ENCODE peak calls at places on chromosomes 3 and 15, in seven cellular contexts. D is stimulated activated CD4-positive, alpha-beta T cell treated with anti-CD3 and anti-CD28 coated beads, Interleukin-1b, Interleukin-23, amount 100 ng/mL, for 48 hours; F is HCEC 1CT; T is NT2/D1; N is Peyer's patch; W is vagina; C is activated naive CD4-positive, alpha-beta T cell. I is an unnamed sample.

GRCh38 chr3:14767706-14768105 is 51.1 kb upstream of the FGD5 start:
- DNase-seq in C (no peak), N (no peak), T (no peak), D (no peak), F (no peak), W (no peak), I (no peak)

GRCh38 chr3:58009026-58009748 is 965 bp downstream of the FLNB start:
- DNase-seq in C (no peak), D (peak), T (no peak), W (no peak), F (peak), N (peak), I (peak)

GRCh38 chr3:107068980-107069379 is 308.3 kb upstream of the CCDC54 start:
- DNase-seq in N (no peak), F (peak), W (no peak), T (no peak), C (no peak), D (no peak), I (no peak)

GRCh38 chr3:111691293-111691909 is 96.3 kb upstream of the ZBED2 start:
- DNase-seq in F (peak), W (no peak), N (no peak), T (no peak), D (no peak), C (no peak), I (no peak)

GRCh38 chr3:100665230-100665629 is 44.1 kb upstream of the TFG start:
- DNase-seq in T (no peak), C (no peak), D (peak), W (no peak), N (no peak), F (no peak), I (peak)

GRCh38 chr15:75694241-75695182 is 18.1 kb downstream of the CSPG4 start:
- DNase-seq in N (peak), T (no peak), W (no peak), F (peak), D (no peak), C (no peak), I (no peak)

GRCh38 chr15:52448010-52448890 is 80.4 kb downstream of the MYO5A start:
- DNase-seq in D (no peak), T (no peak), F (no peak), W (no peak), N (no peak), C (no peak), I (no peak)

GRCh38 chr3:128481438-128481942 is 11.5 kb downstream of the GATA2 start:
- DNase-seq in W (no peak), N (no peak), F (no peak), T (no peak), C (no peak), D (no peak), I (no peak)

GRCh38 chr3:45104715-45105711 is 41.2 kb downstream of the CDCP1 start:
- DNase-seq in F (peak), T (no peak), C (no peak), W (no peak), N (no peak), D (no peak), I (no peak)

GRCh38 chr15:58331903-58332675 is 99.7 kb upstream of the LIPC start:
- DNase-seq in C (peak), D (peak), T (peak), N (peak), W (peak), F (peak), I (peak)

I was measured in activated CD4-positive, alpha-beta memory T cell treated with anti-CD3 and anti-CD28 coated beads, Interleukin-2, amount 10 ng/mL, durations not matched to agents 7 days and 5 days.